ENCODE peak calls at places on chromosome 16, in six cellular contexts. O is endodermal cell, G is dorsolateral prefrontal cortex, I is lower leg skin, Y is mammary epithelial cell, R is tibial nerve. S is an unnamed sample.

GRCh38 chr16:85263214-85263613 is 150.9 kb upstream of the CIBAR2 start:
- DNase-seq in R (no peak), I (no peak), G (no peak), O (no peak), Y (no peak), S (no peak)

GRCh38 chr16:87856796-87857228 is 12.5 kb downstream of the SLC7A5 start:
- DNase-seq in G (no peak), I (no peak), R (no peak), Y (no peak), O (no peak), S (no peak)

GRCh38 chr16:11161974-11162373 is 94.0 kb downstream of the SOCS1 start:
- DNase-seq in I (no peak), R (no peak), O (no peak), Y (no peak), G (no peak), S (no peak)

GRCh38 chr16:81654346-81654745 is 124.7 kb upstream of the PLCG2 start:
- DNase-seq in R (no peak), Y (no peak), I (no peak), O (no peak), G (no peak), S (no peak)

GRCh38 chr16:84922351-84923135 is 88.8 kb downstream of the ZDHHC7 start:
- DNase-seq in R (peak; percentile 69), O (no peak), I (no peak), G (peak; percentile 77), Y (no peak), S (peak; percentile 89)

GRCh38 chr16:6131526-6132050 is 1034.0 kb upstream of the EEF2KMT start:
- DNase-seq in I (no peak), G (peak; percentile 46), Y (no peak), O (no peak), R (no peak), S (no peak)

GRCh38 chr16:25260416-25260815 is 2.8 kb upstream of the ZKSCAN2 start:
- DNase-seq in O (no peak), R (no peak), Y (peak; percentile 11), G (no peak), I (no peak), S (no peak)

GRCh38 chr16:64412578-64413280 is 709.1 kb downstream of the CDH11 start:
- DNase-seq in O (no peak), R (no peak), I (peak; percentile 18), Y (peak; percentile 33), G (no peak), S (no peak)

GRCh38 chr16:31186176-31186575 is 6.2 kb downstream of the FUS start:
- DNase-seq in Y (no peak), G (no peak), I (no peak), O (no peak), R (no peak), S (no peak)

GRCh38 chr16:1960665-1961630 is 1.6 kb downstream of the NDUFB10 start:
- DNase-seq in G (no peak), Y (peak; percentile 64), O (peak; percentile 82), I (no peak), R (no peak), S (peak; percentile 71)

GRCh38 chr16:70470141-70470926 is 15.9 kb downstream of the FCSK start:
- DNase-seq in G (no peak), I (no peak), Y (no peak), R (no peak), O (no peak), S (no peak)

GRCh38 chr16:70468776-70469525 is 14.6 kb downstream of the FCSK start:
- DNase-seq in O (no peak), G (no peak), R (no peak), Y (no peak), I (no peak), S (no peak)

GRCh38 chr16:70472786-70473433 is 18.5 kb downstream of the FCSK start:
- DNase-seq in R (no peak), O (peak; percentile 54), Y (no peak), G (no peak), I (no peak), S (no peak)

GRCh38 chr16:70473446-70474319 is 19.3 kb downstream of the FCSK start:
- DNase-seq in Y (no peak), I (no peak), O (no peak), G (no peak), R (no peak), S (no peak)

GRCh38 chr16:70470927-70471341 is 16.5 kb downstream of the FCSK start:
- DNase-seq in I (no peak), Y (no peak), G (no peak), R (no peak), O (peak; percentile 87), S (peak; percentile 60)
- TF ChIP-seq CTCF in I (no peak), Y (peak; percentile 46), G (peak; percentile 44), R (peak; percentile 33), O (peak; percentile 80), S (peak; percentile 40)

GRCh38 chr16:71352466-71352865 is 6.1 kb upstream of the CALB2 start:
- DNase-seq in O (no peak), Y (no peak), G (no peak), I (no peak), R (no peak), S (no peak)

GRCh38 chr16:71352963-71353460 is 5.5 kb upstream of the CALB2 start:
- DNase-seq in G (no peak), R (no peak), I (no peak), Y (no peak), O (no peak), S (no peak)

GRCh38 chr16:71353736-71354135 is 4.8 kb upstream of the CALB2 start:
- DNase-seq in G (no peak), Y (no peak), I (no peak), R (no peak), O (no peak), S (no peak)

GRCh38 chr16:71350821-71351557 is 7.5 kb upstream of the CALB2 start:
- DNase-seq in I (no peak), G (no peak), O (no peak), Y (no peak), R (no peak), S (no peak)

DNA sequence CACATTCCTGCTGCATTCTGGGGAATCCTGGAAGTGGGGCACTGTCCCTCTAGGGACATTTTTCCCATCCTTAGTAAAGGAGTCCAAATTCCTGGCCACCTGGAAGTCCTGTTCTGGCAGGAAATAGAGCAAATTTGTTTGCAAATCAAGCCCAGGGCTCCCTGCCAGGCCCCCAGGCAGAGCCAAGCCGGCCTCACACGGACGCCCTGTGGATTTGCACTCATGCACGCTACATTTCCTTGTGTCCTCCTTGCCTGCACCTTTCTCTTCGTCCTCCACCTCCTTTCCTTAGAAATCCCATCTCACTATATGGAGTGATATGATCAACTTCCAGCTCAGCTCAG is 7.0 kb upstream of the CALB2 start:
- DNase-seq in G (no peak), R (no peak), I (no peak), Y (no peak), O (no peak), S (no peak)
- TF ChIP-seq CTCF in G (no peak), R (no peak), I (no peak), Y (no peak), O (no peak), S (no peak)

GRCh38 chr16:8877894-8878522 is 4.1 kb upstream of the LITAFD start:
- DNase-seq in G (no peak), O (peak; percentile 46), I (no peak), R (no peak), Y (peak; percentile 51), S (no peak)

GRCh38 chr16:8872071-8872470 is 3.3 kb upstream of the CARHSP1 start:
- DNase-seq in O (no peak), R (no peak), G (no peak), Y (no peak), I (no peak), S (no peak)

GRCh38 chr16:8878523-8878911 is 3.6 kb upstream of the LITAFD start:
- DNase-seq in Y (peak; percentile 72), I (no peak), G (no peak), R (no peak), O (peak; percentile 43), S (no peak)

GRCh38 chr16:8872967-8873865 is 4.4 kb upstream of the CARHSP1 start:
- DNase-seq in Y (no peak), G (no peak), R (no peak), I (no peak), O (no peak), S (no peak)

DNA sequence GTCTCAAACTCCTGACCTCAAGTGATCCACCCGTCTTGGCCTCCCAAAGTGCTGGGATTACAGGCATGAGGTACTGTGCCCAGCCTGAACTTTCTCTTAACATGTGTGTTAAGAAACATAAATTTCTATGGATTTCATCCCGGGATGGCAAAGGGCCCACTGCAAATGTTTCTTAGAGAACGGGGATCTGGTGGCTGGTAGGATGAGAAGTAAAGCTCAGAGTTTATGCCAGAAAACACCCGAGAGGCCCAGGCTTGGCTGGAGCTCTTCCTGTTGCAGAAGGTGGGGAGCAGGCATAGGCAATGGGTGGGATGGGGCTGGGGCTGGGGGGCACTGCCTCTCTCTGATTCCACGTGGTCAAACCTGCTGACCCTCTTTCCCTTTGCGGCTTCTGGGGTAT is 5.6 kb upstream of the CARHSP1 start:
- DNase-seq in Y (no peak), O (no peak), I (no peak), G (no peak), R (no peak), S (no peak)
- TF ChIP-seq CTCF in Y (no peak), O (no peak), I (no peak), G (no peak), R (no peak), S (no peak)

GRCh38 chr16:17224859-17225258 is 245.9 kb downstream of the XYLT1 start:
- DNase-seq in G (peak; percentile 61), O (no peak), R (peak; percentile 44), I (peak; percentile 60), Y (peak; percentile 29), S (no peak)
- TF ChIP-seq CTCF in G (no peak), O (no peak), R (no peak), I (no peak), Y (no peak), S (no peak)

GRCh38 chr16:745739-746138 is 4.9 kb upstream of the CIAO3 start:
- DNase-seq in R (no peak), I (no peak), O (peak; percentile 92), G (no peak), Y (no peak), S (no peak)

GRCh38 chr16:741986-742629 is 1.3 kb upstream of the CIAO3 start:
- DNase-seq in R (no peak), O (no peak), Y (no peak), I (no peak), G (no peak), S (no peak)

GRCh38 chr16:740764-741505 is at the start of gene CIAO3:
- DNase-seq in Y (peak; percentile 89), G (peak; percentile 83), R (peak; percentile 74), I (peak; percentile 68), O (peak; percentile 97), S (peak; percentile 95)

GRCh38 chr16:746637-747036 is 5.8 kb upstream of the CIAO3 start:
- DNase-seq in R (no peak), G (no peak), I (no peak), O (no peak), Y (no peak), S (no peak)

DNA sequence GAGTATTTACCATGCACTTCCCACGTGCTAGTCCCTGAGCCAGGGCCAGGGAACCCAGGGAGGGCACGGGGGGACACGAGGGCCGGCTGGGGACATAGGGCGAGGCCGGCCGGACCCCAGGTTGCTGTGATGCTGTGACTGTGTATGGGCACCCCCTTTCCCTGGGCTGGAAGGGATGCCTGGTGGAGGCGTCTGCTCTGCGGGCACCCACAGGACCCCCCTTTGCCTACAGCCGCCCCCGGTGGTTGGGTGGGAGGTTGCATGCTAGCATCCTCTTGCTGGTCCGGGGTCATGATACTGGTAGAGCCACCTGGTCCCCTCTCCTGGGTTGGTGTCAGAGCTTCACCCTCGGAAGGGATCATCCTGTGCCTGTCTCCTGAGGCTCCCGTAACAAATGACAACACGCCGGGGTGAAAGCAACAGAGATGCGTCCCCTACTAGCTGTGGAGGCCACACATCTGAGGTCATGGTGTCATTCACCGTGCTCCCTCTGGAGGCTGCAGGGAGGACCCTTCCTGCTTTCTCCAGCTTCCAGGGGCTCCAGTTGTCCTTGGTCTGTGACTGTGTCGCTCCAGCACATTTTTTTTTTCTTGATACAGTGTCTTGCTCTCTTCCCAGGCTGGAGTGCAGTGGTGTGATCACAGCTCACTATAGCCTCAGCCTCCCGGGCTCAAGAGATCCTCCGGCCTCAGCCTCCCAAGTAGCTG is 3.1 kb upstream of the CIAO3 start:
- DNase-seq in R (no peak), Y (no peak), O (peak; percentile 75), G (no peak), I (no peak), S (no peak)
- TF ChIP-seq CTCF in R (no peak), Y (peak; percentile 27), O (peak; percentile 69), G (no peak), I (no peak), S (peak; percentile 42)

S was measured in glutamatergic neuron.